ENCODE peak calls at places on chromosomes 3 and 15, in six cellular contexts. P is body of pancreas, G is uterus, K is GM12891, W is testis, T is breast epithelium. N is an unnamed sample.
A peak's percentile ranks its signal among the peaks of the same experiment; 100 is the strongest.

GRCh38 chr3:61561374-61562041 is at the start of gene PTPRG:
- DNase-seq in W (peak; percentile 95), T (peak; percentile 84), G (peak; percentile 91), K (peak; percentile 69), P (peak; percentile 94), N (peak; percentile 91)

GRCh38 chr3:113495035-113495434 is 19.9 kb downstream of the SPICE1 start:
- DNase-seq in W (peak; percentile 58), P (peak; percentile 56), G (no peak), T (no peak), K (no peak), N (peak; percentile 21)

GRCh38 chr15:39442898-39443297 is 138.0 kb upstream of the THBS1 start:
- DNase-seq in K (no peak), P (no peak), T (no peak), W (no peak), G (no peak), N (no peak)

GRCh38 chr3:104150724-104151123 is 1216.0 kb upstream of the ALCAM start:
- DNase-seq in G (no peak), P (no peak), T (no peak), W (no peak), K (no peak), N (no peak)

GRCh38 chr15:22888120-22888859 is 49.8 kb downstream of the NIPA2 start:
- DNase-seq in P (no peak), T (no peak), K (no peak), G (no peak), W (no peak), N (no peak)

GRCh38 chr3:39126532-39127071 is 19.1 kb downstream of the TTC21A start:
- DNase-seq in W (peak; percentile 47), T (peak; percentile 20), K (no peak), P (peak; percentile 73), G (peak; percentile 61), N (no peak)

GRCh38 chr3:104180906-104181305 is 1185.8 kb upstream of the ALCAM start:
- DNase-seq in K (no peak), G (no peak), P (no peak), W (no peak), T (no peak), N (no peak)

GRCh38 chr3:112770026-112770626 is 76.5 kb downstream of the CD200R1L start:
- DNase-seq in K (no peak), P (no peak), W (no peak), T (no peak), G (peak; percentile 54), N (no peak)

GRCh38 chr3:39849992-39850706 is 40.7 kb downstream of the MYRIP start:
- DNase-seq in G (no peak), T (no peak), P (no peak), W (no peak), K (no peak), N (no peak)

GRCh38 chr3:57109437-57110199 is 49.2 kb downstream of the SPATA12 start:
- DNase-seq in T (no peak), W (no peak), K (no peak), G (no peak), P (no peak), N (no peak)

GRCh38 chr15:76035593-76035992 is 23.4 kb upstream of the NRG4 start:
- DNase-seq in P (no peak), T (no peak), G (no peak), K (no peak), W (no peak), N (no peak)

GRCh38 chr3:32973982-32974381 is 22.5 kb downstream of the CCR4 start:
- DNase-seq in T (no peak), P (no peak), W (no peak), K (no peak), G (no peak), N (no peak)

GRCh38 chr3:173411288-173412064 is 13.9 kb downstream of the NLGN1 start:
- DNase-seq in W (peak; percentile 46), T (no peak), P (no peak), K (no peak), G (no peak), N (no peak)

GRCh38 chr15:76953913-76954312 is 22.4 kb downstream of the RCN2 start:
- DNase-seq in T (no peak), K (no peak), G (no peak), P (no peak), W (no peak), N (no peak)

GRCh38 chr3:46114324-46114988 is 87.2 kb upstream of the XCR1 start:
- DNase-seq in G (peak; percentile 33), K (no peak), W (no peak), P (no peak), T (no peak), N (no peak)

GRCh38 chr3:172347895-172348680 is 100.2 kb downstream of the GHSR start:
- DNase-seq in G (no peak), P (no peak), K (no peak), T (no peak), W (no peak), N (no peak)

GRCh38 chr3:185420762-185421161 is 57.8 kb downstream of the MAP3K13 start:
- DNase-seq in G (no peak), P (peak; percentile 88), K (no peak), T (no peak), W (no peak), N (no peak)

GRCh38 chr3:126083511-126083912 is 412 bp downstream of the SLC41A3 start:
- DNase-seq in G (peak; percentile 46), K (peak; percentile 66), P (peak; percentile 60), W (peak; percentile 58), T (no peak), N (peak; percentile 45)

GRCh38 chr15:92797168-92798052 is 102.7 kb upstream of the CHD2 start:
- DNase-seq in P (peak; percentile 38), G (peak; percentile 53), T (no peak), W (peak; percentile 53), K (no peak), N (no peak)

GRCh38 chr15:40087991-40088928 is 20.4 kb downstream of the BMF start:
- DNase-seq in W (no peak), P (peak; percentile 72), G (peak; percentile 59), T (no peak), K (no peak), N (peak; percentile 66)

GRCh38 chr3:117790256-117790987 is 1080.8 kb downstream of the TUSC7 start:
- DNase-seq in T (no peak), G (no peak), W (no peak), K (no peak), P (no peak), N (no peak)

GRCh38 chr3:107142171-107142570 is 235.1 kb upstream of the CCDC54 start:
- DNase-seq in K (no peak), T (no peak), G (no peak), W (no peak), P (no peak), N (no peak)

GRCh38 chr15:70271422-70272088 is 173.8 kb upstream of the TLE3 start:
- DNase-seq in G (peak; percentile 81), K (no peak), T (no peak), P (no peak), W (peak; percentile 64), N (peak; percentile 72)

GRCh38 chr3:168029705-168030104 is 66.0 kb downstream of the GOLIM4 start:
- DNase-seq in W (no peak), G (no peak), T (no peak), P (no peak), K (no peak), N (no peak)

GRCh38 chr15:26838742-26839460 is 28.0 kb upstream of the GABRA5 start:
- DNase-seq in G (no peak), K (peak; percentile 27), T (no peak), P (peak; percentile 16), W (peak; percentile 63), N (no peak)

GRCh38 chr3:117547956-117548550 is 838.5 kb downstream of the TUSC7 start:
- DNase-seq in P (no peak), G (no peak), W (no peak), T (no peak), K (no peak), N (no peak)

GRCh38 chr15:79179108-79179561 is 88.6 kb upstream of the RASGRF1 start:
- DNase-seq in K (no peak), T (no peak), G (no peak), P (no peak), W (no peak), N (no peak)

GRCh38 chr15:84747423-84748273 is 744 bp upstream of the ZNF592 start:
- DNase-seq in T (peak; percentile 73), K (no peak), P (peak; percentile 78), G (peak; percentile 68), W (peak; percentile 69), N (peak; percentile 40)
- TF ChIP-seq POLR2A in T (no peak), K (peak; percentile 23), P (peak; percentile 69), G (peak; percentile 45), W (no peak), N (peak; percentile 40)

GRCh38 chr15:44536298-44536961 is 517 bp upstream of the EIF3J start:
- DNase-seq in W (no peak), P (peak; percentile 89), T (peak; percentile 87), G (no peak), K (no peak), N (peak; percentile 84)

GRCh38 chr15:44535509-44536297 is 1.2 kb upstream of the EIF3J start:
- DNase-seq in P (peak; percentile 28), W (peak; percentile 34), K (no peak), T (no peak), G (peak; percentile 28), N (no peak)

GRCh38 chr15:44535092-44535491 is 1.9 kb upstream of the EIF3J start:
- DNase-seq in T (no peak), W (no peak), K (no peak), P (no peak), G (no peak), N (no peak)

GRCh38 chr15:44537728-44538240 is 837 bp downstream of the EIF3J start:
- DNase-seq in T (no peak), G (no peak), W (no peak), K (no peak), P (no peak), N (no peak)

GRCh38 chr15:44536962-44537727 is at the start of gene EIF3J:
- DNase-seq in W (peak; percentile 96), K (peak; percentile 85), G (peak; percentile 95), T (peak; percentile 92), P (peak; percentile 97), N (peak; percentile 94)
- TF ChIP-seq POLR2A in W (peak; percentile 75), K (peak; percentile 77), G (peak; percentile 74), T (peak; percentile 55), P (peak; percentile 92), N (peak; percentile 97)

GRCh38 chr15:101240364-101240763 is 11.5 kb downstream of the CHSY1 start:
- DNase-seq in W (no peak), T (no peak), G (no peak), P (no peak), K (no peak), N (peak; percentile 19)

GRCh38 chr15:101237161-101237775 is 14.6 kb downstream of the CHSY1 start:
- DNase-seq in G (no peak), W (no peak), K (no peak), P (no peak), T (no peak), N (no peak)

GRCh38 chr15:101242160-101242998 is 9.5 kb downstream of the CHSY1 start:
- DNase-seq in T (no peak), K (no peak), W (no peak), G (no peak), P (no peak), N (no peak)

GRCh38 chr15:101242999-101243336 is 8.9 kb downstream of the CHSY1 start:
- DNase-seq in K (no peak), G (no peak), T (no peak), P (no peak), W (no peak), N (no peak)

GRCh38 chr15:101239724-101240136 is 12.1 kb downstream of the CHSY1 start:
- DNase-seq in G (no peak), P (no peak), K (no peak), W (no peak), T (no peak), N (no peak)
- TF ChIP-seq POLR2A in G (no peak), P (no peak), K (no peak), W (no peak), T (no peak), N (no peak)

GRCh38 chr3:49093853-49094767 is at the start of gene QRICH1:
- DNase-seq in T (peak; percentile 97), P (peak; percentile 96), K (peak; percentile 87), G (peak; percentile 98), W (peak; percentile 97), N (peak; percentile 97)
- TF ChIP-seq POLR2A in T (peak; percentile 77), P (peak; percentile 72), K (peak; percentile 75), G (peak; percentile 78), W (peak; percentile 36), N (peak; percentile 61)

N was measured in gastrocnemius medialis.